ENCODE peak calls at places on chromosomes 7 and 10, in six cellular contexts. I is bronchial epithelial cell; T is naive thymus-derived CD8-positive, alpha-beta T cell; Q is activated CD8-positive, alpha-beta memory T cell treated with anti-CD3 and anti-CD28 coated beads for 24 hours; C is activated naive CD8-positive, alpha-beta T cell treated with anti-CD3 and anti-CD28 coated beads, Interleukin-2, amount 50 U/mL, for 24 hours; Y is smooth muscle cell of the brain vasculature. U is an unnamed sample.

GRCh38 chr10:71728218-71728737 is 8.7 kb upstream of the C10orf105 start:
- DNase-seq in C (no peak), I (no peak), Y (no peak), T (no peak), Q (no peak), U (no peak)

GRCh38 chr10:59991661-59992060 is 85.3 kb upstream of the CCDC6 start:
- DNase-seq in Q (no peak), I (peak), Y (no peak), T (no peak), C (no peak), U (peak)

GRCh38 chr7:12635830-12636229 is 51.6 kb upstream of the ARL4A start:
- DNase-seq in Y (no peak), C (no peak), I (peak), T (peak), Q (no peak), U (no peak)

GRCh38 chr10:112509558-112510299 is 62.7 kb downstream of the VTI1A start:
- DNase-seq in T (no peak), Y (no peak), Q (no peak), C (no peak), I (no peak), U (no peak)

GRCh38 chr10:17820943-17821342 is 11.8 kb downstream of the MRC1 start:
- DNase-seq in Y (no peak), T (no peak), I (no peak), Q (no peak), C (no peak), U (no peak)

GRCh38 chr7:99643464-99643863 is 26.7 kb downstream of the ZSCAN25 start:
- DNase-seq in Y (no peak), T (no peak), C (no peak), I (no peak), Q (no peak), U (no peak)

GRCh38 chr7:17951745-17952254 is 11.5 kb upstream of the SNX13 start:
- DNase-seq in T (no peak), Q (no peak), Y (no peak), I (no peak), C (no peak), U (no peak)

GRCh38 chr7:94297397-94297838 is 97.3 kb upstream of the COL1A2 start:
- DNase-seq in Y (no peak), C (no peak), I (peak), Q (no peak), T (no peak), U (peak)

GRCh38 chr7:19106308-19107141 is 10.9 kb downstream of the TWIST1 start:
- DNase-seq in I (no peak), Y (no peak), T (no peak), C (no peak), Q (no peak), U (no peak)

GRCh38 chr10:84026821-84027257 is 112.5 kb upstream of the GHITM start:
- DNase-seq in Q (no peak), Y (no peak), T (no peak), C (peak), I (peak), U (no peak)

GRCh38 chr7:37759519-37759918 is 76.0 kb downstream of the GPR141 start:
- DNase-seq in Y (no peak), C (no peak), Q (no peak), I (no peak), T (no peak), U (no peak)

GRCh38 chr7:137421389-137421788 is 77.9 kb upstream of the PTN start:
- DNase-seq in C (no peak), T (no peak), Y (no peak), I (no peak), Q (no peak), U (no peak)

GRCh38 chr7:127879942-127880341 is 151.3 kb downstream of the LRRC4 start:
- DNase-seq in Y (no peak), T (no peak), C (no peak), Q (no peak), I (no peak), U (no peak)

GRCh38 chr7:27152816-27153486 is 568 bp upstream of the HOXA3 start:
- DNase-seq in C (no peak), I (no peak), T (no peak), Q (no peak), Y (no peak), U (no peak)

GRCh38 chr10:70551971-70552422 is 50.5 kb downstream of the PRF1 start:
- DNase-seq in I (peak), C (no peak), Q (no peak), T (no peak), Y (peak), U (no peak)

GRCh38 chr7:128131115-128131514 is 99.9 kb upstream of the LRRC4 start:
- DNase-seq in Y (no peak), T (no peak), I (no peak), Q (no peak), C (no peak), U (no peak)

GRCh38 chr7:100063376-100063775 is 13.8 kb downstream of the ZSCAN21 start:
- DNase-seq in Y (no peak), C (no peak), T (no peak), Q (no peak), I (no peak), U (no peak)

GRCh38 chr10:71638577-71639411 is 80.8 kb downstream of the C10orf105 start:
- DNase-seq in Y (no peak), Q (no peak), T (no peak), I (no peak), C (no peak), U (no peak)

GRCh38 chr7:94763268-94763667 is 107.3 kb upstream of the SGCE start:
- DNase-seq in Y (peak), Q (no peak), C (no peak), I (no peak), T (no peak), U (no peak)

GRCh38 chr10:101837753-101838152 is 5.8 kb downstream of the KCNIP2 start:
- DNase-seq in Q (no peak), I (no peak), C (no peak), T (no peak), Y (no peak), U (no peak)

GRCh38 chr7:99597762-99598501 is at the start of gene TMEM225B:
- DNase-seq in Y (no peak), C (no peak), I (no peak), Q (no peak), T (no peak), U (no peak)

GRCh38 chr7:17371656-17372524 is 73.4 kb downstream of the AHR start:
- DNase-seq in Q (no peak), Y (peak), I (peak), T (no peak), C (no peak), U (peak)

GRCh38 chr10:77458986-77459590 is 178.5 kb downstream of the KCNMA1 start:
- DNase-seq in Y (no peak), Q (no peak), I (peak), C (no peak), T (no peak), U (no peak)

GRCh38 chr10:47283101-47283630 is 16.8 kb upstream of the GDF10 start:
- DNase-seq in T (no peak), C (no peak), I (no peak), Q (peak), Y (no peak), U (no peak)

GRCh38 chr7:104985259-104985617 is 28.8 kb upstream of the KMT2E start:
- DNase-seq in Y (no peak), C (no peak), T (no peak), I (no peak), Q (no peak), U (no peak)

GRCh38 chr10:17673517-17674051 is 29.6 kb downstream of the STAM start:
- DNase-seq in Y (peak), C (no peak), Q (no peak), I (peak), T (no peak), U (peak)

GRCh38 chr7:131509781-131510180 is 46.6 kb downstream of the PODXL start:
- DNase-seq in I (no peak), Q (no peak), T (no peak), Y (no peak), C (no peak), U (no peak)

GRCh38 chr7:115840702-115841101 is 189.9 kb downstream of the TFEC start:
- DNase-seq in I (peak), Q (no peak), T (no peak), Y (no peak), C (no peak), U (no peak)

U was measured in epithelial cell of prostate.